ENCODE peak calls at places on chromosomes 4 and X, in four cellular contexts. U is neural progenitor cell; R is C1 segment of cervical spinal cord; H is naive thymus-derived CD4-positive, alpha-beta T cell. D is an unnamed sample.

GRCh38 chr4:151709071-151709470 is 51.7 kb downstream of the GATB start:
- DNase-seq in U (no peak), R (no peak), H (no peak), D (peak; percentile 35)

GRCh38 chr4:83112239-83112638 is 2.3 kb downstream of the PLAC8 start:
- DNase-seq in U (no peak), R (no peak), H (peak; percentile 37), D (no peak)

GRCh38 chr4:136277741-136278140 is 1254.6 kb downstream of the PCDH18 start:
- DNase-seq in U (no peak), R (no peak), H (no peak), D (no peak)

GRCh38 chr4:14620567-14621138 is 381.6 kb upstream of the CPEB2 start:
- DNase-seq in U (peak; percentile 51), R (no peak), H (no peak), D (no peak)

GRCh38 chr4:95549246-95550138 is 719 bp upstream of the UNC5C start:
- DNase-seq in U (peak; percentile 70), R (peak; percentile 41), H (no peak), D (no peak)

GRCh38 chr4:16824278-16824806 is 74.1 kb downstream of the LDB2 start:
- DNase-seq in U (no peak), R (no peak), H (no peak), D (no peak)

GRCh38 chrX:51608766-51609165 is 9.9 kb downstream of the CENPVL3 start:
- DNase-seq in U (no peak), R (no peak), H (no peak), D (no peak)

GRCh38 chr4:40482985-40483647 is 146.5 kb downstream of the RBM47 start:
- DNase-seq in U (peak; percentile 58), R (no peak), H (no peak), D (no peak)

GRCh38 chrX:150907474-150907873 is 9.0 kb upstream of the CD99L2 start:
- DNase-seq in U (no peak), R (no peak), H (no peak), D (no peak)

GRCh38 chr4:41661447-41662076 is 87.0 kb downstream of the PHOX2B start:
- DNase-seq in U (peak; percentile 58), R (peak; percentile 17), H (no peak), D (peak; percentile 59)

GRCh38 chrX:8971116-8971515 is 62.8 kb downstream of the FAM9B start:
- DNase-seq in U (peak; percentile 23), R (no peak), H (peak; percentile 18), D (no peak)

GRCh38 chr4:154606728-154607723 is 5.4 kb downstream of the FGG start:
- DNase-seq in U (no peak), R (no peak), H (no peak), D (no peak)

GRCh38 chrX:42415636-42416035 is 362.3 kb downstream of the PPP1R2C start:
- DNase-seq in U (no peak), R (no peak), H (no peak), D (no peak)

GRCh38 chr4:23717528-23718248 is 172.2 kb downstream of the PPARGC1A start:
- DNase-seq in U (no peak), R (no peak), H (no peak), D (no peak)

GRCh38 chr4:95552942-95553550 is 4.3 kb upstream of the UNC5C start:
- DNase-seq in U (no peak), R (no peak), H (no peak), D (no peak)

GRCh38 chr4:5809216-5809776 is 83.6 kb downstream of the CRMP1 start:
- DNase-seq in U (no peak), R (no peak), H (no peak), D (no peak)

GRCh38 chr4:105455998-105456397 is 17.9 kb downstream of the PPA2 start:
- DNase-seq in U (no peak), R (no peak), H (no peak), D (no peak)

GRCh38 chr4:39157520-39157919 is 24.8 kb upstream of the WDR19 start:
- DNase-seq in U (no peak), R (no peak), H (no peak), D (no peak)

GRCh38 chr4:141713185-141713584 is 76.8 kb downstream of the IL15 start:
- DNase-seq in U (no peak), R (no peak), H (no peak), D (no peak)

GRCh38 chr4:97235516-97235915 is 907.8 kb downstream of the STPG2 start:
- DNase-seq in U (peak; percentile 86), R (no peak), H (no peak), D (no peak)

GRCh38 chr4:109462802-109463201 is 29.2 kb downstream of the SEC24B start:
- DNase-seq in U (no peak), R (no peak), H (no peak), D (no peak)

GRCh38 chr4:122733805-122734155 is 1.3 kb downstream of the BBS12 start:
- DNase-seq in U (no peak), R (no peak), H (no peak), D (no peak)

GRCh38 chr4:85402371-85402770 is 72.6 kb upstream of the ARHGAP24 start:
- DNase-seq in U (no peak), R (no peak), H (no peak), D (no peak)

GRCh38 chr4:184474261-184475095 is at the start of gene IRF2:
- DNase-seq in U (peak; percentile 94), R (peak; percentile 91), H (peak; percentile 95), D (peak; percentile 97)

GRCh38 chrX:30713061-30713525 is 59.9 kb downstream of the GK start:
- DNase-seq in U (peak; percentile 70), R (no peak), H (no peak), D (peak; percentile 71)

GRCh38 chr4:135050086-135050717 is 848.6 kb upstream of the PABPC4L start:
- DNase-seq in U (no peak), R (no peak), H (no peak), D (no peak)

GRCh38 chr4:39469429-39470077 is 10.7 kb downstream of the LIAS start:
- DNase-seq in U (peak; percentile 76), R (peak; percentile 47), H (peak; percentile 45), D (peak; percentile 80)

GRCh38 chr4:44157611-44158277 is 290.9 kb downstream of the KCTD8 start:
- DNase-seq in U (no peak), R (no peak), H (no peak), D (no peak)

GRCh38 chr4:37922323-37922722 is 31.4 kb downstream of the TBC1D1 start:
- DNase-seq in U (no peak), R (no peak), H (no peak), D (no peak)

GRCh38 chrX:28584025-28584424 is 3.2 kb upstream of the IL1RAPL1 start:
- DNase-seq in U (no peak), R (no peak), H (no peak), D (no peak)

GRCh38 chr4:184424993-184425758 is 49.2 kb downstream of the IRF2 start:
- DNase-seq in U (no peak), R (peak; percentile 62), H (no peak), D (no peak)

GRCh38 chrX:3244203-3244743 is 102.2 kb downstream of the MXRA5 start:
- DNase-seq in U (no peak), R (no peak), H (no peak), D (no peak)

GRCh38 chr4:108168672-108169562 is at the start of gene LEF1:
- DNase-seq in U (peak; percentile 93), R (no peak), H (peak; percentile 70), D (peak; percentile 91)

GRCh38 chr4:5826437-5827107 is 66.3 kb downstream of the CRMP1 start:
- DNase-seq in U (no peak), R (no peak), H (no peak), D (no peak)

D was measured in islet precursor cell.